ENCODE peak calls at places on chromosomes 13 and 19, in five cellular contexts. One of them, this sample, is unnamed.
A peak's percentile ranks its signal among the peaks of the same experiment; 100 is the strongest.

GRCh38 chr13:87999141-87999765 is 328.1 kb downstream of the SLITRK5 start:
- DNase-seq in heart left ventricle: no peak
- DNase-seq in kidney: no peak
- DNase-seq in heart right ventricle: no peak
- DNase-seq in HCT116: no peak
- DNase-seq in this sample: no peak

GRCh38 chr13:76828316-76828741 is 57.9 kb downstream of the KCTD12 start:
- DNase-seq in heart left ventricle: no peak
- DNase-seq in kidney: no peak
- DNase-seq in heart right ventricle: no peak
- DNase-seq in HCT116: no peak
- DNase-seq in this sample: no peak

GRCh38 chr13:109275848-109276247 is 510.5 kb downstream of the IRS2 start:
- DNase-seq in heart left ventricle: no peak
- DNase-seq in kidney: no peak
- DNase-seq in heart right ventricle: no peak
- DNase-seq in HCT116: no peak
- DNase-seq in this sample: no peak

GRCh38 chr19:43640424-43640757 is 741 bp upstream of the CADM4 start:
- DNase-seq in heart left ventricle: no peak
- DNase-seq in kidney: no peak
- DNase-seq in heart right ventricle: no peak
- DNase-seq in HCT116: no peak
- DNase-seq in this sample: no peak

GRCh38 chr13:78712866-78713265 is 53.9 kb upstream of the OBI1 start:
- DNase-seq in heart left ventricle: no peak
- DNase-seq in kidney: no peak
- DNase-seq in heart right ventricle: no peak
- DNase-seq in HCT116: no peak
- DNase-seq in this sample: no peak

GRCh38 chr19:34999498-35000337 is at the start of gene GRAMD1A:
- DNase-seq in heart left ventricle: peak; percentile 90
- DNase-seq in kidney: peak; percentile 97
- DNase-seq in heart right ventricle: peak; percentile 92
- DNase-seq in HCT116: peak; percentile 49
- DNase-seq in this sample: peak; percentile 95

GRCh38 chr13:105948143-105948542 is 587.3 kb downstream of the EFNB2 start:
- DNase-seq in heart left ventricle: no peak
- DNase-seq in kidney: no peak
- DNase-seq in heart right ventricle: no peak
- DNase-seq in HCT116: no peak
- DNase-seq in this sample: no peak

GRCh38 chr13:102913924-102914628 is 68.2 kb downstream of the ERCC5 start:
- DNase-seq in heart left ventricle: no peak
- DNase-seq in kidney: no peak
- DNase-seq in heart right ventricle: no peak
- DNase-seq in HCT116: no peak
- DNase-seq in this sample: no peak

GRCh38 chr19:16702123-16702522 is 17.5 kb upstream of the NWD1 start:
- DNase-seq in heart left ventricle: peak; percentile 76
- DNase-seq in kidney: no peak
- DNase-seq in heart right ventricle: peak; percentile 23
- DNase-seq in HCT116: no peak
- DNase-seq in this sample: no peak

GRCh38 chr13:51970251-51970793 is 40.9 kb downstream of the ATP7B start:
- DNase-seq in heart left ventricle: no peak
- DNase-seq in kidney: no peak
- DNase-seq in heart right ventricle: no peak
- DNase-seq in HCT116: no peak
- DNase-seq in this sample: no peak

GRCh38 chr19:23787106-23787505 is 28.4 kb upstream of the ZNF681 start:
- DNase-seq in heart left ventricle: no peak
- DNase-seq in kidney: no peak
- DNase-seq in heart right ventricle: no peak
- DNase-seq in HCT116: no peak
- DNase-seq in this sample: no peak

GRCh38 chr13:27171244-27171829 is at the start of gene USP12:
- DNase-seq in heart left ventricle: peak; percentile 35
- DNase-seq in kidney: peak; percentile 82
- DNase-seq in heart right ventricle: peak; percentile 43
- DNase-seq in HCT116: no peak
- DNase-seq in this sample: peak; percentile 77

GRCh38 chr19:50739841-50740426 is 16.8 kb downstream of the CLEC11A start:
- DNase-seq in heart left ventricle: no peak
- DNase-seq in kidney: no peak
- DNase-seq in heart right ventricle: no peak
- DNase-seq in HCT116: no peak
- DNase-seq in this sample: no peak

GRCh38 chr13:99977334-99977911 is 4.2 kb upstream of the ZIC2 start:
- DNase-seq in heart left ventricle: no peak
- DNase-seq in kidney: no peak
- DNase-seq in heart right ventricle: no peak
- DNase-seq in HCT116: no peak
- DNase-seq in this sample: no peak
- H3K4me3 ChIP-seq in heart left ventricle: no peak overlapping the region
- H3K4me3 ChIP-seq in kidney: no peak overlapping the region
- H3K4me3 ChIP-seq in heart right ventricle: no peak overlapping the region
- H3K4me3 ChIP-seq in HCT116: no peak overlapping the region
- H3K4me3 ChIP-seq in this sample: no peak overlapping the region

DNA sequence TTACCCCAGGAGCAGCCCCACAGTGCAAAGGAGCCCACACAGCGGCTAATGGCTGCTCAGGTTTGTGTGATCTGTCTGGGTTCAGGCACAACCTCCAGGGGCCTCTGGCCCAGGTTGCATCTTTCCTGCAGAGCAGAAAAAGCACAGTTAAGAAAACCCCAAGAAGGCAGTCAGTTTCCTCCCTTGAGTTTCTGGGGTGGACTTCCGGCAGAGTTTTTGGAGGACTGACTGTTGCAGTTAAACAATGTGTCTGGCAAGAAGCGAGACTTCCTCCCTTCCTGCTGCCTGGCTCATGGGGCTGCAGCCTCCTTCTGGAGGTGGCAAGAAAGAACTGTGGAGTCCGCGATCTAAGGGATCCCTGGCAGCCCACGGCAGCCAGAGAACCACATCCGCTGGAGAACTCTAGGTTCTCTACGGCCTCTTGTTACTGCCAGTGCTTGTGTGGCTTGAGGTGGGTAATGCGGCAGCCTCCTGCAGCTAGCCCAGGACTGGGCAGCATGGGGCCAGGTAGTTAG is 114.4 kb downstream of the ZDHHC20 start:
- DNase-seq in heart left ventricle: no peak
- DNase-seq in kidney: no peak
- DNase-seq in heart right ventricle: no peak
- DNase-seq in HCT116: no peak
- DNase-seq in this sample: no peak
- H3K4me1 ChIP-seq in heart left ventricle: no peaks in the 10 kb centered on the region
- H3K4me1 ChIP-seq in kidney: no peaks in the 10 kb centered on the region
- H3K4me1 ChIP-seq in heart right ventricle: peaks cover 14% of the 10 kb centered on the region
- H3K4me1 ChIP-seq in HCT116: no peaks in the 10 kb centered on the region
- H3K4me1 ChIP-seq in this sample: no peaks in the 10 kb centered on the region

GRCh38 chr19:8935460-8935859 is 74.7 kb downstream of the MUC16 start:
- DNase-seq in heart left ventricle: no peak
- DNase-seq in kidney: no peak
- DNase-seq in heart right ventricle: no peak
- DNase-seq in HCT116: no peak
- DNase-seq in this sample: no peak
- H3K36me3 ChIP-seq in heart left ventricle: no peaks in the 10 kb centered on the region
- H3K36me3 ChIP-seq in kidney: no peaks in the 10 kb centered on the region
- H3K36me3 ChIP-seq in heart right ventricle: no peaks in the 10 kb centered on the region
- H3K36me3 ChIP-seq in HCT116: no peaks in the 10 kb centered on the region
- H3K36me3 ChIP-seq in this sample: no peaks in the 10 kb centered on the region

GRCh38 chr13:23609414-23610186 is 39.4 kb downstream of the TNFRSF19 start:
- DNase-seq in heart left ventricle: no peak
- DNase-seq in kidney: no peak
- DNase-seq in heart right ventricle: no peak
- DNase-seq in HCT116: no peak
- DNase-seq in this sample: no peak
- H3K4me3 ChIP-seq in heart left ventricle: peak overlapping the region; percentile 20
- H3K4me3 ChIP-seq in kidney: peak overlapping the region; percentile 60
- H3K4me3 ChIP-seq in heart right ventricle: no peak overlapping the region
- H3K4me3 ChIP-seq in HCT116: no peak overlapping the region
- H3K4me3 ChIP-seq in this sample: peak overlapping the region; percentile 14

DNA sequence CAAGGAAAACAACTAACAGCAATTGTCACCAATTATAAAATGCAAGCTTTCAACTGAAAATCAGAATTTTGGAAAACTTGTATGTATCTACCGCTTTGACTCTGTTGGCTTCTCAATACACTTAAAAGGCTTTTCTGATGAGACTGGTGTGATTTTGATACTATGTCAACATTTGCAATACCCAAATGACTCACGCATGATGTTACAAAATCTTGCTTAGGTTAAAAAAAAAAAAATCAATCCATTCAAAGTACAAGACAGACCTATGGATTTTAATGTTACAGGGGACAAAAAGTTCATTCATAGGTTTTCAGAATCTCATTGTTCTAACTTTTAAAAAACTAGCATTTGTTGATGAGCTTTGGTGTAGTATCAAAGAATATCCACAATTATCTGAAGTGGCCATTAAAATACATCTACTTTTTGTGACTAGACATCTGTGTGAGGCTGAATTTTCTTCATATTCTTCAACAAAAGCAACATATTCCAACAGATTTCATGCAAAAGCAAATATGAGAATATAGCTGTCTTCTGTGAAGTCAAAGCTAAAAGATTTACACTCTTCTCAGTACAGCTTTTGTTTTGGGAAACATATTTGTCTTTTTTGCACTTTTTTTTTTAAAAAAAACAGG is 10.7 kb downstream of the ELF1 start:
- DNase-seq in heart left ventricle: no peak
- DNase-seq in kidney: no peak
- DNase-seq in heart right ventricle: no peak
- DNase-seq in HCT116: no peak
- DNase-seq in this sample: no peak
- H3K4me1 ChIP-seq in heart left ventricle: peaks cover 8% of the 10 kb centered on the region
- H3K4me1 ChIP-seq in kidney: peaks cover 25% of the 10 kb centered on the region
- H3K4me1 ChIP-seq in heart right ventricle: peaks cover 92% of the 10 kb centered on the region
- H3K4me1 ChIP-seq in HCT116: peaks cover 15% of the 10 kb centered on the region
- H3K4me1 ChIP-seq in this sample: peaks cover 47% of the 10 kb centered on the region

DNA sequence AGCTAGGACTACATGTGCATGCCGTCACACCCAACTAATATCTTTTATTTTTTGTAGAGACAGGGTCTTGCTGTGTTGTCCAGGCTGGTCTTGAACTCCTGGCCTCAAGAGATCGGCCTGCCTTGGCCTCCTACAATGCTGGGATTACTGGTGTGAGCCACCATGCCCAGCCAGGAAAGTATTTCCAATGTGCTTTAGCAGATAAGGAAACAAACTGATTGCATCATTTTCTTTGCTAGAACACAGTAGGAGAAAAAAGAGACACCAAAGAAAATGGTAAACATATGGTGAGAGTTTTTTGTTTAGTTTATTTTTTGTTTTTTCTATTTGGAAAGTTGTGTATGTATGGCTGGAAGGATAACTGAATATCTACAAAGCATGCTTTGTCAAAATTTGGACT is 46.9 kb upstream of the AKAP11 start:
- DNase-seq in heart left ventricle: no peak
- DNase-seq in kidney: no peak
- DNase-seq in heart right ventricle: no peak
- DNase-seq in HCT116: no peak
- DNase-seq in this sample: no peak
- H3K36me3 ChIP-seq in heart left ventricle: no peaks in the 10 kb centered on the region
- H3K36me3 ChIP-seq in kidney: peaks cover 6% of the 10 kb centered on the region
- H3K36me3 ChIP-seq in heart right ventricle: peaks cover 72% of the 10 kb centered on the region
- H3K36me3 ChIP-seq in HCT116: no peaks in the 10 kb centered on the region
- H3K36me3 ChIP-seq in this sample: peaks cover 34% of the 10 kb centered on the region

GRCh38 chr13:111115051-111115840 is at the start of gene ARHGEF7:
- DNase-seq in heart left ventricle: no peak
- DNase-seq in kidney: no peak
- DNase-seq in heart right ventricle: peak; percentile 37
- DNase-seq in HCT116: no peak
- DNase-seq in this sample: no peak

GRCh38 chr13:111116830-111117229 is 1.7 kb downstream of the ARHGEF7 start:
- DNase-seq in heart left ventricle: no peak
- DNase-seq in kidney: no peak
- DNase-seq in heart right ventricle: no peak
- DNase-seq in HCT116: no peak
- DNase-seq in this sample: no peak

GRCh38 chr13:111117289-111117688 is 2.2 kb downstream of the ARHGEF7 start:
- DNase-seq in heart left ventricle: no peak
- DNase-seq in kidney: no peak
- DNase-seq in heart right ventricle: no peak
- DNase-seq in HCT116: no peak
- DNase-seq in this sample: no peak

GRCh38 chr13:111114362-111115050 is 604 bp upstream of the ARHGEF7 start:
- DNase-seq in heart left ventricle: peak; percentile 61
- DNase-seq in kidney: no peak
- DNase-seq in heart right ventricle: peak; percentile 60
- DNase-seq in HCT116: no peak
- DNase-seq in this sample: peak; percentile 77

GRCh38 chr13:111115841-111116500 is 861 bp downstream of the ARHGEF7 start:
- DNase-seq in heart left ventricle: peak; percentile 74
- DNase-seq in kidney: no peak
- DNase-seq in heart right ventricle: peak; percentile 57
- DNase-seq in HCT116: no peak
- DNase-seq in this sample: no peak
- H3K4me3 ChIP-seq in heart left ventricle: peak overlapping the region; percentile 61
- H3K4me3 ChIP-seq in kidney: peak overlapping the region; percentile 71
- H3K4me3 ChIP-seq in heart right ventricle: peak overlapping the region; percentile 65
- H3K4me3 ChIP-seq in HCT116: no peak overlapping the region
- H3K4me3 ChIP-seq in this sample: peak overlapping the region; percentile 65

GRCh38 chr19:45159971-45160324 is 834 bp downstream of the NKPD1 start:
- DNase-seq in heart left ventricle: no peak
- DNase-seq in kidney: no peak
- DNase-seq in heart right ventricle: no peak
- DNase-seq in HCT116: no peak
- DNase-seq in this sample: no peak
- H3K4me1 ChIP-seq in heart left ventricle: no peaks in the 10 kb centered on the region
- H3K4me1 ChIP-seq in kidney: no peaks in the 10 kb centered on the region
- H3K4me1 ChIP-seq in heart right ventricle: peaks cover 10% of the 10 kb centered on the region
- H3K4me1 ChIP-seq in HCT116: peaks cover 54% of the 10 kb centered on the region
- H3K4me1 ChIP-seq in this sample: peaks cover 10% of the 10 kb centered on the region

This sample was measured in upper lobe of right lung.